ENCODE peak calls at places on chromosomes 7 and 10, in four cellular contexts. J is GM12878, U is K562, N is HepG2. C is an unnamed sample.

GRCh38 chr7:97313900-97314299 is 196.4 kb downstream of the SDHAF3 start:
- DNase-seq in N (no peak), U (no peak), J (no peak), C (peak; percentile 66)

GRCh38 chr10:46557319-46558140 is 1.1 kb upstream of the GPRIN2 start:
- DNase-seq in N (no peak), J (no peak), U (no peak), C (peak; percentile 77)

GRCh38 chr10:72107325-72108003 is 19.1 kb upstream of the SPOCK2 start:
- DNase-seq in N (no peak), U (no peak), J (no peak), C (no peak)

GRCh38 chr7:112262804-112263203 is 56.3 kb downstream of the ZNF277 start:
- DNase-seq in U (no peak), J (no peak), N (no peak), C (no peak)

GRCh38 chr10:124579003-124579384 is 117.4 kb downstream of the LHPP start:
- DNase-seq in U (no peak), J (no peak), N (no peak), C (no peak)

GRCh38 chr7:55081854-55082603 is 63.2 kb downstream of the EGFR start:
- DNase-seq in U (no peak), N (no peak), J (no peak), C (no peak)

GRCh38 chr7:118183254-118183585 is 744 bp upstream of the LSM8 start:
- DNase-seq in U (peak; percentile 25), N (no peak), J (no peak), C (peak; percentile 9)

GRCh38 chr10:119206603-119207366 is 586 bp upstream of the GRK5 start:
- DNase-seq in U (peak; percentile 77), N (no peak), J (no peak), C (peak; percentile 76)

GRCh38 chr7:96075510-96076349 is 246.2 kb downstream of the SLC25A13 start:
- DNase-seq in N (peak; percentile 55), J (no peak), U (peak; percentile 76), C (peak; percentile 86)

GRCh38 chr7:90425376-90425775 is 22.1 kb downstream of the CLDN12 start:
- DNase-seq in N (no peak), J (no peak), U (no peak), C (no peak)

GRCh38 chr10:43075612-43076003 is 1.3 kb upstream of the RET start:
- DNase-seq in J (no peak), N (no peak), U (peak; percentile 38), C (peak; percentile 46)

GRCh38 chr7:22858274-22858639 is 35.6 kb upstream of the TOMM7 start:
- DNase-seq in J (no peak), U (no peak), N (no peak), C (no peak)

GRCh38 chr7:22860337-22860736 is 37.7 kb upstream of the TOMM7 start:
- DNase-seq in U (no peak), N (no peak), J (no peak), C (no peak)

GRCh38 chr7:22860784-22861482 is 38.3 kb upstream of the TOMM7 start:
- DNase-seq in U (peak; percentile 58), N (peak; percentile 13), J (no peak), C (peak; percentile 61)

GRCh38 chr7:22859676-22860290 is 37.1 kb upstream of the TOMM7 start:
- DNase-seq in J (no peak), N (peak; percentile 30), U (no peak), C (no peak)

GRCh38 chr7:22858640-22859561 is 36.3 kb upstream of the TOMM7 start:
- DNase-seq in U (peak; percentile 35), J (no peak), N (no peak), C (no peak)
- TF ChIP-seq CREB1 in U (no peak), J (peak; percentile 17), N (no peak), C (no peak)

GRCh38 chr7:151917791-151918311 is 38.4 kb upstream of the GALNTL5 start:
- DNase-seq in N (no peak), U (no peak), J (no peak), C (no peak)
- TF ChIP-seq REST in N (no peak), U (no peak), J (no peak), C (no peak)

GRCh38 chr7:231030-231857 is 38.9 kb downstream of the FAM20C start:
- DNase-seq in N (no peak), J (no peak), U (no peak), C (peak; percentile 42)
- TF ChIP-seq CTCF in N (peak; percentile 43), J (no peak), U (no peak), C (peak; percentile 28)

GRCh38 chr7:28181921-28182517 is 1.4 kb upstream of the JAZF1 start:
- DNase-seq in J (no peak), U (no peak), N (no peak), C (no peak)
- TF ChIP-seq CREB1 in J (no peak), U (no peak), N (no peak), C (no peak)

DNA sequence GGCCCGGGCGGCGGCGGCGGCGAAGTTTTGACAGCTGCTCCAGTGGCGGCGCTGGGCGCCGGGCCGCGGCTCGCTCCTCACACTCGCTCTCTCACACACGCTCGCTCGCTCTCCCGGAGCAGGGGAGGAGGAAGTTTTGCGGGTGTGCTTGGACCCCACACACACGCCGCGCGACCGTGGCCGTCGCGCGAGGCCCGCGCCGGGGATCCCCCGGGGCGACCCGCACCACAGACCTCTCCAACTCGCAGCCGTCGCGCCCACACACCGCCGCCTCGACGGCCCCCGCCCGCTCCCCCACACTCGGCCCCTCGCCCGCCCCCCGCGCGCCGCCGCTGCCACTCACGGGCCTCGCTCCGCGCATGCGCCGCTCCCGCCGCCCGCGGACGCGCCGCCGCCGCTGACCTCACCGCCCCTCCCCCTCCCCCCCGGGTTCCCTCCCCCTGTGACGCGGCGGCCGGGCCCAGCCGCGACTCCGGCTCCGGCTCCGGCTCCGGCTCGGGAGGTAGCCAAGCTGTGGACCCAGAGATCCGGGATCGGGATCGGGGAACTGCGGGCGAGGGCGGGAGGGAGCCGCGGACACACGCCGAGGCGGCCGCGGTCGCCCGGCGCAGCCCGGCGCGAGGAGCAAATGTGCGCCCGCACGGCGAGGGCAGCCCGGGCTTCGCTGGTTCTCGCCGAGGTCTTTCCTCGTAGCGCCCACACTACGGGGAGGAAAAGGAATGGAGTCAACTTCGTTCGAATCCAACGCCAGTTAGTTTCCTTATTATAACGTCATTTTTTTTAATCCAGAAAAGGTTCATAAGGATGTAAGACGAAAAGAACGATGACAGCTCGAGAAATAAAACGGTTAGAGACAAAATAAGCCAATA is 710 bp upstream of the KMT2C start:
- DNase-seq in J (no peak), N (peak; percentile 81), U (peak; percentile 98), C (peak; percentile 95)
- TF ChIP-seq REST in J (no peak), N (no peak), U (peak; percentile 44), C (no peak)

GRCh38 chr7:48009954-48010353 is 19.0 kb downstream of the SUN3 start:
- DNase-seq in U (no peak), N (no peak), J (no peak), C (no peak)
- TF ChIP-seq CTCF in U (no peak), N (no peak), J (no peak), C (no peak)

GRCh38 chr10:126904493-126904806 is 778 bp upstream of the DOCK1 start:
- DNase-seq in N (no peak), J (no peak), U (no peak), C (no peak)

GRCh38 chr10:126906704-126907422 is 1.6 kb downstream of the DOCK1 start:
- DNase-seq in J (no peak), U (no peak), N (no peak), C (no peak)

GRCh38 chr10:126903646-126904360 is 1.4 kb upstream of the DOCK1 start:
- DNase-seq in J (no peak), U (no peak), N (no peak), C (no peak)

GRCh38 chr10:126905776-126906703 is 812 bp downstream of the DOCK1 start:
- DNase-seq in U (no peak), J (no peak), N (peak; percentile 41), C (peak; percentile 88)

DNA sequence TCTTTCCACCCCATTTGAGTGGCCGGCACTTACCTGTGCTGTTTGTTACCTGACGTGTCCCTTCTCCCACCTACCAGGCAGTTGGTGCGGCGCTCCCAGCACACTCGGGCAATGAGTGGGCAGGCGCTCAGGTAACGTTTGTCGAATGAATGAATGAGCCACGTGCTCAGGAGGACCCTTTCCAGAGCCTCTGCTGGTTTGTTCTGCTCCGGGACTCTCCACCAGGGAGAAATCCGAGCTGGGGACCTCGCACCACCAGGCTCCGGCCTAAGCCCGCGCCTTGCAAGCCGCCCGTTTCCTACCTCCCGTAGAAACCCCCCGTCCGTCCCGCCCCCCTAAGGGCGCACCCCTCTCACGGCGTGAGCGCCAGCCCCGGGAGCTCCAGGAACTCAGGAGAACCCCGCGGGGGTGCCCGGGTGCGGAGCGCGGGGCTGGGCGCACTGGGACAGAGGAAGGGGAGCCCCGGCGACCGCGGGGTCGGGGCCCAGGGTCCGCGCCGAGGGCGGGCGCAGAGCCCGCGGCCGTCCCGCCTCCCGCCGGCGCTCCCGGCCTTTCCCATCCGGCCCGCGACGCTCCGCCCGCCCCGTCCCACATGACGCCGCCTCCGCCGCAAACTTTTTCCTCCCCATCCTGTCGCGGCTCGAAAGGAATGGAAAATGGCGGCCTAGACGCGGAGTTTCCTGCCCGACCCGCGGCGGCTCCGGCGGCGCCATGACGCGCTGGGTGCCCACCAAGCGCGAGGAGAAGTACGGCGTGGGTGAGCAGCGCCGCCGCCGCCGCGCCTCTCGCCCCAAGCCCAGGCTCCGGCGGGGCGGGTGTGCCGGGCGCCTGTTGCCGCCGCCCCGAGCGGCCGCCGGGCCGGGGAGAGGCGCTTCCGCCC is at the start of gene DOCK1:
- DNase-seq in J (no peak), N (peak; percentile 37), U (no peak), C (peak; percentile 86)
- TF ChIP-seq CREB1 in J (no peak), N (no peak), U (no peak), C (peak; percentile 26)

DNA sequence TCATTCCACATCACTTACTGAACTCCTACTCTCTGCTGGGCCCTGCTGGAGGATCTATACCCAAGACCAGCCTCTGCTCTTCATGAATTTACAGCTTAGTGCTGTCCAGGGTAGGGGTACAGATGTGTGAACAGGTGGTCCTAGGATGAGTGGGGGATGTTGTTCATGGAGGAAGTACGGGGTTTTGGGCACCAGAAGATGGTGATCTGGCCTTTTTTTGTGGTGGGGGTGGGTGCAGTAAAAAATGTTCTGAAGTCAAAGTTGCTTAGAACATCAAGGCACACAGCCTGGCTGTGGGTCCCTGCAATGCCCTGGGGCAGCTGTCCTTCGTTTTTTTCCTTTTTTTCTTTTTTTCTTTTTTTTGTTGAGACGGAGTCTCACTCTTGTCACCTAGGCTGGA is 34.2 kb upstream of the GNA12 start:
- DNase-seq in U (no peak), N (no peak), J (no peak), C (no peak)
- TF ChIP-seq REST in U (no peak), N (no peak), J (no peak), C (no peak)

C was measured in GM23338.